ENCODE peak calls at places on chromosomes 3 and 15, in seven cellular contexts. One of them, this sample, is unnamed.

GRCh38 chr15:94327356-94327936 is 96.1 kb downstream of the MCTP2 start:
- DNase-seq in HepG2: peak
- DNase-seq in body of pancreas: peak
- DNase-seq in gastrocnemius medialis: no peak
- DNase-seq in A549: peak
- DNase-seq in testis: no peak
- DNase-seq in uterus: no peak
- DNase-seq in this sample: no peak

GRCh38 chr3:108461641-108462040 is 48.8 kb downstream of the MYH15 start:
- DNase-seq in gastrocnemius medialis: no peak
- DNase-seq in uterus: no peak
- DNase-seq in body of pancreas: no peak
- DNase-seq in A549: no peak
- DNase-seq in HepG2: no peak
- DNase-seq in testis: no peak
- DNase-seq in this sample: no peak

GRCh38 chr15:43527802-43528541 is 10.6 kb downstream of the MAP1A start:
- DNase-seq in A549: no peak
- DNase-seq in testis: no peak
- DNase-seq in uterus: no peak
- DNase-seq in gastrocnemius medialis: no peak
- DNase-seq in body of pancreas: no peak
- DNase-seq in HepG2: no peak
- DNase-seq in this sample: no peak

GRCh38 chr3:54826255-54826691 is 101.6 kb downstream of the LRTM1 start:
- DNase-seq in HepG2: no peak
- DNase-seq in body of pancreas: no peak
- DNase-seq in A549: no peak
- DNase-seq in uterus: no peak
- DNase-seq in testis: no peak
- DNase-seq in gastrocnemius medialis: peak
- DNase-seq in this sample: no peak

GRCh38 chr3:30637310-30638227 is 31.2 kb downstream of the TGFBR2 start:
- DNase-seq in body of pancreas: no peak
- DNase-seq in A549: no peak
- DNase-seq in gastrocnemius medialis: no peak
- DNase-seq in uterus: no peak
- DNase-seq in HepG2: no peak
- DNase-seq in testis: no peak
- DNase-seq in this sample: no peak

GRCh38 chr15:68730491-68731317 is 90.0 kb downstream of the ANP32A start:
- DNase-seq in gastrocnemius medialis: peak
- DNase-seq in body of pancreas: peak
- DNase-seq in testis: peak
- DNase-seq in uterus: peak
- DNase-seq in A549: peak
- DNase-seq in HepG2: peak
- DNase-seq in this sample: peak

GRCh38 chr3:41158947-41159346 is 40.4 kb upstream of the CTNNB1 start:
- DNase-seq in body of pancreas: peak
- DNase-seq in gastrocnemius medialis: no peak
- DNase-seq in uterus: no peak
- DNase-seq in A549: no peak
- DNase-seq in HepG2: no peak
- DNase-seq in testis: no peak
- DNase-seq in this sample: peak

GRCh38 chr15:80461370-80462060 is 57.3 kb downstream of the ARNT2 start:
- DNase-seq in testis: no peak
- DNase-seq in uterus: no peak
- DNase-seq in gastrocnemius medialis: no peak
- DNase-seq in body of pancreas: peak
- DNase-seq in A549: no peak
- DNase-seq in HepG2: no peak
- DNase-seq in this sample: no peak

GRCh38 chr15:55799287-55800212 is 56.6 kb upstream of the PRTG start:
- DNase-seq in body of pancreas: peak
- DNase-seq in uterus: no peak
- DNase-seq in HepG2: peak
- DNase-seq in A549: peak
- DNase-seq in testis: peak
- DNase-seq in gastrocnemius medialis: no peak
- DNase-seq in this sample: peak

GRCh38 chr3:194112120-194113106 is 23.5 kb upstream of the HES1 start:
- DNase-seq in uterus: no peak
- DNase-seq in body of pancreas: peak
- DNase-seq in gastrocnemius medialis: no peak
- DNase-seq in testis: no peak
- DNase-seq in HepG2: peak
- DNase-seq in A549: peak
- DNase-seq in this sample: peak

GRCh38 chr3:15405448-15406050 is 21.8 kb downstream of the METTL6 start:
- DNase-seq in uterus: no peak
- DNase-seq in A549: peak
- DNase-seq in body of pancreas: peak
- DNase-seq in gastrocnemius medialis: no peak
- DNase-seq in testis: peak
- DNase-seq in HepG2: peak
- DNase-seq in this sample: no peak

GRCh38 chr3:112372396-112372795 is 39.4 kb downstream of the CD200 start:
- DNase-seq in A549: no peak
- DNase-seq in uterus: no peak
- DNase-seq in testis: no peak
- DNase-seq in HepG2: no peak
- DNase-seq in body of pancreas: no peak
- DNase-seq in gastrocnemius medialis: no peak
- DNase-seq in this sample: no peak

GRCh38 chr3:194323785-194324735 is 27.1 kb downstream of the CPN2 start:
- DNase-seq in gastrocnemius medialis: peak
- DNase-seq in HepG2: peak
- DNase-seq in body of pancreas: no peak
- DNase-seq in A549: peak
- DNase-seq in testis: peak
- DNase-seq in uterus: peak
- DNase-seq in this sample: peak

GRCh38 chr3:1734494-1735122 is 364.1 kb upstream of the CNTN4 start:
- DNase-seq in uterus: no peak
- DNase-seq in HepG2: no peak
- DNase-seq in body of pancreas: no peak
- DNase-seq in gastrocnemius medialis: no peak
- DNase-seq in A549: no peak
- DNase-seq in testis: no peak
- DNase-seq in this sample: no peak

GRCh38 chr3:196012481-196012880 is 69.4 kb downstream of the TFRC start:
- DNase-seq in uterus: no peak
- DNase-seq in testis: no peak
- DNase-seq in body of pancreas: no peak
- DNase-seq in A549: no peak
- DNase-seq in HepG2: no peak
- DNase-seq in gastrocnemius medialis: no peak
- DNase-seq in this sample: no peak

GRCh38 chr15:63380151-63380827 is 1.4 kb downstream of the CA12 start:
- DNase-seq in body of pancreas: no peak
- DNase-seq in testis: no peak
- DNase-seq in A549: no peak
- DNase-seq in HepG2: no peak
- DNase-seq in uterus: no peak
- DNase-seq in gastrocnemius medialis: no peak
- DNase-seq in this sample: no peak

GRCh38 chr15:66644815-66645345 is 57.2 kb upstream of the SMAD6 start:
- DNase-seq in A549: no peak
- DNase-seq in gastrocnemius medialis: no peak
- DNase-seq in body of pancreas: no peak
- DNase-seq in uterus: no peak
- DNase-seq in testis: no peak
- DNase-seq in HepG2: no peak
- DNase-seq in this sample: no peak

GRCh38 chr15:86231864-86232801 is 152.5 kb downstream of the AGBL1 start:
- DNase-seq in A549: peak
- DNase-seq in uterus: peak
- DNase-seq in gastrocnemius medialis: no peak
- DNase-seq in HepG2: peak
- DNase-seq in testis: peak
- DNase-seq in body of pancreas: peak
- DNase-seq in this sample: peak

GRCh38 chr3:11245276-11245675 is 26.9 kb upstream of the ATG7 start:
- DNase-seq in uterus: no peak
- DNase-seq in testis: no peak
- DNase-seq in gastrocnemius medialis: no peak
- DNase-seq in HepG2: no peak
- DNase-seq in A549: no peak
- DNase-seq in body of pancreas: no peak
- DNase-seq in this sample: no peak

GRCh38 chr3:194339836-194340235 is 11.3 kb downstream of the CPN2 start:
- DNase-seq in body of pancreas: no peak
- DNase-seq in A549: no peak
- DNase-seq in testis: no peak
- DNase-seq in uterus: no peak
- DNase-seq in gastrocnemius medialis: no peak
- DNase-seq in HepG2: no peak
- DNase-seq in this sample: no peak

GRCh38 chr3:31170932-31171670 is 276.6 kb upstream of the GADL1 start:
- DNase-seq in body of pancreas: no peak
- DNase-seq in gastrocnemius medialis: no peak
- DNase-seq in testis: no peak
- DNase-seq in A549: peak
- DNase-seq in uterus: no peak
- DNase-seq in HepG2: no peak
- DNase-seq in this sample: no peak

GRCh38 chr3:96863129-96863740 is 48.8 kb downstream of the EPHA6 start:
- DNase-seq in A549: peak
- DNase-seq in testis: peak
- DNase-seq in body of pancreas: peak
- DNase-seq in uterus: no peak
- DNase-seq in gastrocnemius medialis: no peak
- DNase-seq in HepG2: peak
- DNase-seq in this sample: peak

GRCh38 chr3:19476298-19476697 is 328.0 kb downstream of the KCNH8 start:
- DNase-seq in HepG2: no peak
- DNase-seq in body of pancreas: no peak
- DNase-seq in uterus: no peak
- DNase-seq in gastrocnemius medialis: no peak
- DNase-seq in testis: no peak
- DNase-seq in A549: no peak
- DNase-seq in this sample: no peak

GRCh38 chr15:94582368-94582767 is 351.0 kb downstream of the MCTP2 start:
- DNase-seq in HepG2: peak
- DNase-seq in gastrocnemius medialis: no peak
- DNase-seq in uterus: no peak
- DNase-seq in body of pancreas: no peak
- DNase-seq in testis: peak
- DNase-seq in A549: peak
- DNase-seq in this sample: no peak

GRCh38 chr15:31227954-31228542 is 98.6 kb upstream of the KLF13 start:
- DNase-seq in uterus: no peak
- DNase-seq in A549: no peak
- DNase-seq in body of pancreas: no peak
- DNase-seq in testis: no peak
- DNase-seq in gastrocnemius medialis: no peak
- DNase-seq in HepG2: no peak
- DNase-seq in this sample: no peak
- TF ChIP-seq POLR2A in uterus: no peak
- TF ChIP-seq POLR2A in A549: no peak
- TF ChIP-seq POLR2A in body of pancreas: no peak
- TF ChIP-seq POLR2A in testis: no peak
- TF ChIP-seq POLR2A in gastrocnemius medialis: no peak
- TF ChIP-seq POLR2A in HepG2: no peak
- TF ChIP-seq POLR2A in this sample: no peak

GRCh38 chr3:177463863-177464262 is 266.6 kb upstream of the TBL1XR1 start:
- DNase-seq in gastrocnemius medialis: no peak
- DNase-seq in A549: no peak
- DNase-seq in HepG2: no peak
- DNase-seq in uterus: no peak
- DNase-seq in testis: no peak
- DNase-seq in body of pancreas: no peak
- DNase-seq in this sample: no peak
- TF ChIP-seq CTCF in gastrocnemius medialis: no peak
- TF ChIP-seq CTCF in A549: no peak
- TF ChIP-seq CTCF in HepG2: no peak
- TF ChIP-seq CTCF in uterus: no peak
- TF ChIP-seq CTCF in testis: no peak
- TF ChIP-seq CTCF in body of pancreas: no peak
- TF ChIP-seq CTCF in this sample: no peak

GRCh38 chr3:17741621-17742091 is 775 bp downstream of the TBC1D5 start:
- DNase-seq in testis: peak
- DNase-seq in A549: no peak
- DNase-seq in HepG2: peak
- DNase-seq in uterus: no peak
- DNase-seq in body of pancreas: peak
- DNase-seq in gastrocnemius medialis: no peak
- DNase-seq in this sample: no peak

GRCh38 chr3:17740703-17741102 is 1.7 kb downstream of the TBC1D5 start:
- DNase-seq in uterus: no peak
- DNase-seq in testis: no peak
- DNase-seq in HepG2: peak
- DNase-seq in A549: peak
- DNase-seq in gastrocnemius medialis: no peak
- DNase-seq in body of pancreas: peak
- DNase-seq in this sample: no peak

GRCh38 chr3:17742837-17743659 is 617 bp upstream of the TBC1D5 start:
- DNase-seq in gastrocnemius medialis: no peak
- DNase-seq in testis: no peak
- DNase-seq in A549: no peak
- DNase-seq in body of pancreas: no peak
- DNase-seq in uterus: no peak
- DNase-seq in HepG2: no peak
- DNase-seq in this sample: no peak

GRCh38 chr3:17743660-17743995 is 1.2 kb upstream of the TBC1D5 start:
- DNase-seq in testis: no peak
- DNase-seq in uterus: no peak
- DNase-seq in body of pancreas: no peak
- DNase-seq in A549: no peak
- DNase-seq in gastrocnemius medialis: no peak
- DNase-seq in HepG2: no peak
- DNase-seq in this sample: no peak

GRCh38 chr3:17742092-17742836 is at the start of gene TBC1D5:
- DNase-seq in uterus: peak
- DNase-seq in body of pancreas: peak
- DNase-seq in HepG2: peak
- DNase-seq in testis: peak
- DNase-seq in gastrocnemius medialis: peak
- DNase-seq in A549: peak
- DNase-seq in this sample: peak
- TF ChIP-seq POLR2A in uterus: peak
- TF ChIP-seq POLR2A in body of pancreas: peak
- TF ChIP-seq POLR2A in HepG2: peak
- TF ChIP-seq POLR2A in testis: peak
- TF ChIP-seq POLR2A in gastrocnemius medialis: peak
- TF ChIP-seq POLR2A in A549: peak
- TF ChIP-seq POLR2A in this sample: peak

DNA sequence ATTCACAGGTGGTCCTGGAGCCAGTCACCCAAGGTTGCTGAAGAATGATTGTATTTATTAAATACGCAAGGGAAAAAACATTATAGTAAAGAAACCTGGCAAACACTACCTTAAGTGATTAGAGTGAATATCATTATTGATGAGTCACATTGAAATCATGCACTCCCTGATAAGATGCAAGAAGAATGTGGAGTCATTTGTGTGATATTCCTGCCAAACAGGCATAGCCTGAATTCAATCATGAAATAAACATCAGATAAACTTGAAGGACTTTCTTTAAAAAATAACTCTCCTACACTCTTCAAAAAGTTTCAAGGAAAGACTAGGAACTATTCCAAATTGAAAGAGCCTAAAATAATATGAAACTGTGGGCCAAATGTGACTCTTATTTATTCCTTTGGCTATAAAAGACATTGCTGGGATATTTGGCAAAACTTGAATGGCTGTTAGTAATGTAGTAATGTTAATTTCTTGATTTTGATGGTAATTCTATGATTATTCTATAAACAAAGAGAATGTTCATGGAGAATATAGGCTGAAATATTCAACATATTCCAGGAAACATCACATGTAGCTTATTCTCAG is 625.7 kb upstream of the LMCD1 start:
- DNase-seq in body of pancreas: no peak
- DNase-seq in uterus: no peak
- DNase-seq in HepG2: no peak
- DNase-seq in A549: no peak
- DNase-seq in testis: no peak
- DNase-seq in gastrocnemius medialis: no peak
- DNase-seq in this sample: no peak
- TF ChIP-seq CTCF in body of pancreas: no peak
- TF ChIP-seq CTCF in uterus: no peak
- TF ChIP-seq CTCF in HepG2: no peak
- TF ChIP-seq CTCF in A549: no peak
- TF ChIP-seq CTCF in testis: no peak
- TF ChIP-seq CTCF in gastrocnemius medialis: no peak
- TF ChIP-seq CTCF in this sample: no peak

This sample was measured in transverse colon.